ENCODE peak calls at places on chromosomes 16 and 17, in seven cellular contexts. X is dorsolateral prefrontal cortex, Q is fibroblast of pulmonary artery, G is fibroblast of lung, H is uterus, A is HCT116, F is Peyer's patch. Z is an unnamed sample.

GRCh38 chr16:74667215-74667765 is 613 bp upstream of the RFWD3 start:
- DNase-seq in X (no peak), Q (peak), G (peak), H (no peak), A (no peak), F (peak), Z (peak)

GRCh38 chr17:20315321-20315720 is 152.0 kb downstream of the LGALS9B start:
- DNase-seq in X (no peak), Q (no peak), G (no peak), H (no peak), A (no peak), F (no peak), Z (no peak)

GRCh38 chr17:74450231-74450630 is 16.2 kb upstream of the CD300A start:
- DNase-seq in X (no peak), Q (no peak), G (no peak), H (no peak), A (no peak), F (no peak), Z (no peak)

GRCh38 chr17:74798239-74798707 is 22.1 kb upstream of the NAT9 start:
- DNase-seq in X (no peak), Q (no peak), G (peak), H (no peak), A (no peak), F (no peak), Z (peak)

GRCh38 chr16:27853101-27853500 is 210.4 kb downstream of the GSG1L start:
- DNase-seq in X (peak), Q (no peak), G (no peak), H (no peak), A (no peak), F (no peak), Z (no peak)

GRCh38 chr16:88770459-88771293 is 14.3 kb downstream of the PIEZO1 start:
- DNase-seq in X (no peak), Q (peak), G (peak), H (peak), A (peak), F (peak), Z (peak)

GRCh38 chr17:78862073-78863023 is 21.7 kb upstream of the USP36 start:
- DNase-seq in X (peak), Q (peak), G (peak), H (peak), A (peak), F (peak), Z (peak)

GRCh38 chr16:57372372-57373116 is at the start of gene CX3CL1:
- DNase-seq in X (peak), Q (peak), G (peak), H (peak), A (no peak), F (no peak), Z (peak)

GRCh38 chr17:73555199-73555810 is 88.9 kb downstream of the SDK2 start:
- DNase-seq in X (no peak), Q (no peak), G (no peak), H (no peak), A (no peak), F (no peak), Z (no peak)

GRCh38 chr17:2271985-2272702 is 31.4 kb downstream of the SMG6 start:
- DNase-seq in X (no peak), Q (no peak), G (no peak), H (no peak), A (no peak), F (no peak), Z (no peak)

GRCh38 chr17:64009571-64010402 is 10.6 kb downstream of the ICAM2 start:
- DNase-seq in X (no peak), Q (peak), G (no peak), H (no peak), A (no peak), F (peak), Z (no peak)

GRCh38 chr17:18954321-18954720 is 2.4 kb downstream of the SLC5A10 start:
- DNase-seq in X (peak), Q (no peak), G (no peak), H (no peak), A (no peak), F (no peak), Z (no peak)

GRCh38 chr17:31537558-31537957 is 146.1 kb downstream of the RAB11FIP4 start:
- DNase-seq in X (no peak), Q (peak), G (peak), H (no peak), A (no peak), F (peak), Z (peak)

GRCh38 chr17:7001562-7001961 is 5.7 kb downstream of the ALOX12 start:
- DNase-seq in X (no peak), Q (peak), G (no peak), H (no peak), A (no peak), F (no peak), Z (peak)

GRCh38 chr16:71591917-71592316 is 15.0 kb upstream of the TAT start:
- DNase-seq in X (no peak), Q (no peak), G (no peak), H (no peak), A (no peak), F (no peak), Z (no peak)

GRCh38 chr17:74919440-74920305 is 3.4 kb downstream of the USH1G start:
- DNase-seq in X (no peak), Q (no peak), G (no peak), H (no peak), A (no peak), F (no peak), Z (no peak)

GRCh38 chr16:24758986-24759385 is 29.5 kb downstream of the TNRC6A start:
- DNase-seq in X (no peak), Q (no peak), G (no peak), H (no peak), A (no peak), F (no peak), Z (no peak)

GRCh38 chr16:86836503-86837125 is 258.3 kb downstream of the FOXL1 start:
- DNase-seq in X (no peak), Q (peak), G (peak), H (no peak), A (no peak), F (no peak), Z (peak)

GRCh38 chr17:41524261-41524660 is 3.8 kb downstream of the KRT19 start:
- DNase-seq in X (no peak), Q (no peak), G (no peak), H (no peak), A (no peak), F (no peak), Z (no peak)
- H3K4me3 ChIP-seq in X (no peak), Q (no peak), G (no peak), H (no peak), A (peak), F (peak), Z (no peak)

DNA sequence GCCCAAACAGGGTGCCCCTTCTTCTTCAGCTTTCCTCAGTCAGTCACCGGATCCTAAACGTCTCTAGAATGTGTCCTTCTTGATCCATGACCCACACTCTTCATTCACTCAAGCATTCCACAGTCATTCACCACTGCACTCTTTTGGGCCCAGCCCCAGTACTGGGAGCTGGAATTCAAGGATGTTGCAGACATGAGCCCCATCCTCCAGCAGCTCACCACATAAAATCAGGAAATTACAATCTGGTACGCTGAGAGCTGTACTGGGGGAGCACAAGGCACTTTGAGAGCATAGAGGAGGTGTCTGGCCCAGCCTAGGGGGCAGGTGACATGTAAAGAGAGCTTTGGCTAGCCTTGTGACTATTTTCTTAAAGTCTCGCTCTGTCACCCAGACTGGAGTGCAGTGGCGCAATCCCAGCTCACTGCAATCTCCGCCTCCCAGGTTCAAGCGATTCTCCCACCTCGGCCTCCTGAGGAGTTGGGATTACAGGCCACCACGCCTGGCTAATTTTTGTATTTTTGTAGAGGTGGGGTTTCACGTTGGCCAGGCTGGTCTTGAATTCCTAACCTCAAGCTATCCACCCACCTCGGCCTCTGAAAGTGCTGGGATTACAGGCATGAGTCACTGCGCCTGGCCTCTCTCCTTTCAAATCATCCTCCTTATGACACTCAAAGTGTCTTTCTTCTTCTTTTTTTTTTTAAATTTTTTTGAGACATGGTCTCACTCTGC is 18.7 kb downstream of the CES4A start:
- DNase-seq in X (no peak), Q (no peak), G (peak), H (no peak), A (no peak), F (no peak), Z (no peak)
- TF ChIP-seq CTCF in X (no peak), Q (no peak), G (no peak), H (no peak), A (no peak), F (no peak), Z (no peak)

GRCh38 chr16:78750611-78751010 is 651.2 kb downstream of the WWOX start:
- DNase-seq in X (no peak), Q (no peak), G (no peak), H (no peak), A (no peak), F (no peak), Z (no peak)
- H3K4me3 ChIP-seq in X (no peak), Q (no peak), G (no peak), H (no peak), A (no peak), F (no peak), Z (no peak)

GRCh38 chr16:4407543-4408322 is 8.7 kb downstream of the CORO7 start:
- DNase-seq in X (no peak), Q (peak), G (peak), H (peak), A (no peak), F (no peak), Z (no peak)

GRCh38 chr16:4408323-4408690 is 8.1 kb downstream of the CORO7 start:
- DNase-seq in X (no peak), Q (no peak), G (no peak), H (no peak), A (no peak), F (no peak), Z (no peak)

GRCh38 chr16:4410335-4411075 is 5.9 kb downstream of the CORO7 start:
- DNase-seq in X (peak), Q (peak), G (peak), H (no peak), A (no peak), F (peak), Z (peak)

GRCh38 chr16:4411684-4412083 is 4.7 kb downstream of the CORO7 start:
- DNase-seq in X (peak), Q (no peak), G (no peak), H (no peak), A (no peak), F (no peak), Z (no peak)

GRCh38 chr16:4409081-4409932 is 7.1 kb downstream of the CORO7 start:
- DNase-seq in X (peak), Q (no peak), G (no peak), H (no peak), A (no peak), F (no peak), Z (no peak)
- TF ChIP-seq CTCF in X (no peak), Q (no peak), G (no peak), H (no peak), A (no peak), F (no peak), Z (no peak)

GRCh38 chr17:57987582-57988300 is at the start of gene VEZF1:
- DNase-seq in X (peak), Q (peak), G (peak), H (peak), A (peak), F (peak), Z (peak)

GRCh38 chr17:57985675-57985974 is 2.4 kb downstream of the VEZF1 start:
- DNase-seq in X (no peak), Q (peak), G (peak), H (no peak), A (no peak), F (no peak), Z (peak)

GRCh38 chr17:57984936-57985674 is 2.9 kb downstream of the VEZF1 start:
- DNase-seq in X (no peak), Q (no peak), G (peak), H (no peak), A (no peak), F (no peak), Z (no peak)

GRCh38 chr17:57988301-57989010 is 402 bp upstream of the VEZF1 start:
- DNase-seq in X (peak), Q (peak), G (peak), H (peak), A (peak), F (peak), Z (peak)

GRCh38 chr17:57986841-57987581 is 1.0 kb downstream of the VEZF1 start:
- DNase-seq in X (peak), Q (peak), G (peak), H (peak), A (no peak), F (peak), Z (peak)
- H3K4me3 ChIP-seq in X (peak), Q (peak), G (peak), H (peak), A (peak), F (peak), Z (peak)